ENCODE peak calls at places on chromosome 4, in four cellular contexts. One of them, this sample, is unnamed.

GRCh38 chr4:43709443-43709842 is 739.2 kb downstream of the KCTD8 start:
- DNase-seq in activated T-cell treated with anti-CD3 and anti-CD28 coated beads, Interleukin-2, amount 50 U/mL, for 4 hours: no peak
- DNase-seq in globus pallidus: no peak
- DNase-seq in ELR: no peak
- DNase-seq in this sample: no peak

GRCh38 chr4:1345905-1346780 is 865 bp upstream of the UVSSA start:
- DNase-seq in activated T-cell treated with anti-CD3 and anti-CD28 coated beads, Interleukin-2, amount 50 U/mL, for 4 hours: peak; percentile 36
- DNase-seq in globus pallidus: peak; percentile 38
- DNase-seq in ELR: peak; percentile 46
- DNase-seq in this sample: peak; percentile 47

GRCh38 chr4:98474408-98474844 is 184.0 kb downstream of the TSPAN5 start:
- DNase-seq in ELR: peak; percentile 66
- DNase-seq in activated T-cell treated with anti-CD3 and anti-CD28 coated beads, Interleukin-2, amount 50 U/mL, for 4 hours: no peak
- DNase-seq in globus pallidus: no peak
- DNase-seq in this sample: no peak

GRCh38 chr4:10035130-10035529 is 13.8 kb upstream of the SLC2A9 start:
- DNase-seq in globus pallidus: no peak
- DNase-seq in ELR: no peak
- DNase-seq in activated T-cell treated with anti-CD3 and anti-CD28 coated beads, Interleukin-2, amount 50 U/mL, for 4 hours: no peak
- DNase-seq in this sample: no peak

GRCh38 chr4:148079945-148080344 is 348.1 kb downstream of the ARHGAP10 start:
- DNase-seq in globus pallidus: no peak
- DNase-seq in ELR: no peak
- DNase-seq in activated T-cell treated with anti-CD3 and anti-CD28 coated beads, Interleukin-2, amount 50 U/mL, for 4 hours: no peak
- DNase-seq in this sample: no peak

GRCh38 chr4:128468485-128468989 is 180.9 kb upstream of the PGRMC2 start:
- DNase-seq in globus pallidus: peak; percentile 53
- DNase-seq in activated T-cell treated with anti-CD3 and anti-CD28 coated beads, Interleukin-2, amount 50 U/mL, for 4 hours: no peak
- DNase-seq in ELR: peak; percentile 88
- DNase-seq in this sample: no peak

GRCh38 chr4:90357117-90357710 is 230.0 kb downstream of the CCSER1 start:
- DNase-seq in globus pallidus: peak; percentile 28
- DNase-seq in activated T-cell treated with anti-CD3 and anti-CD28 coated beads, Interleukin-2, amount 50 U/mL, for 4 hours: no peak
- DNase-seq in ELR: peak; percentile 42
- DNase-seq in this sample: peak; percentile 25

GRCh38 chr4:34193451-34194154 is 2050.7 kb downstream of the ARAP2 start:
- DNase-seq in globus pallidus: no peak
- DNase-seq in ELR: peak; percentile 47
- DNase-seq in activated T-cell treated with anti-CD3 and anti-CD28 coated beads, Interleukin-2, amount 50 U/mL, for 4 hours: no peak
- DNase-seq in this sample: no peak

GRCh38 chr4:64477127-64477526 is 67.9 kb upstream of the TECRL start:
- DNase-seq in globus pallidus: no peak
- DNase-seq in activated T-cell treated with anti-CD3 and anti-CD28 coated beads, Interleukin-2, amount 50 U/mL, for 4 hours: no peak
- DNase-seq in ELR: no peak
- DNase-seq in this sample: no peak

GRCh38 chr4:56511098-56511497 is 5.5 kb downstream of the ARL9 start:
- DNase-seq in activated T-cell treated with anti-CD3 and anti-CD28 coated beads, Interleukin-2, amount 50 U/mL, for 4 hours: no peak
- DNase-seq in globus pallidus: no peak
- DNase-seq in ELR: no peak
- DNase-seq in this sample: no peak

This sample was measured in COR-L47.